ENCODE peak calls at places on chromosomes 7 and 10, in nine cellular contexts. O, Y, T, F, L, E, R, U and S are unnamed samples. For H3K36me3, the result is how much of the 10 kb centered on the place peaks cover.

GRCh38 chr10:56880541-56880940 is 519.5 kb upstream of the ZWINT start:
- DNase-seq in E (no peak), F (no peak), Y (no peak), L (no peak), U (no peak), R (peak), O (no peak), T (no peak), S (no peak)

GRCh38 chr10:110010076-110011069 is 2.6 kb downstream of the ADD3 start:
- DNase-seq in O (no peak), U (no peak), R (no peak), Y (no peak), L (no peak), F (no peak), T (peak), E (no peak), S (no peak)

GRCh38 chr10:6416892-6417512 is 163.1 kb downstream of the PRKCQ start:
- DNase-seq in Y (no peak), U (peak), T (peak), F (no peak), R (no peak), O (no peak), E (no peak), L (no peak), S (no peak)

GRCh38 chr7:26376208-26376917 is 84.7 kb downstream of the SNX10 start:
- DNase-seq in O (peak), F (no peak), Y (no peak), U (no peak), E (no peak), R (peak), T (no peak), L (peak), S (peak)

GRCh38 chr7:149872419-149873073 is 1.2 kb upstream of the ATP6V0E2 start:
- DNase-seq in Y (peak), F (peak), O (peak), U (peak), E (peak), R (peak), L (peak), T (peak), S (peak)

GRCh38 chr10:61136151-61136550 is 192.2 kb upstream of the RHOBTB1 start:
- DNase-seq in U (peak), E (no peak), O (no peak), Y (no peak), R (no peak), T (no peak), L (no peak), F (no peak), S (no peak)

GRCh38 chr10:91798736-91799579 is 732 bp downstream of the TNKS2 start:
- DNase-seq in Y (peak), L (peak), E (no peak), U (peak), F (peak), R (peak), T (peak), O (no peak), S (peak)

GRCh38 chr10:58653139-58653538 is 140.5 kb downstream of the BICC1 start:
- DNase-seq in T (no peak), R (no peak), F (no peak), Y (no peak), L (no peak), E (no peak), U (peak), O (no peak), S (no peak)

GRCh38 chr10:13560597-13560996 is 26.2 kb upstream of the PRPF18 start:
- DNase-seq in R (no peak), L (no peak), Y (no peak), U (peak), E (no peak), T (no peak), F (no peak), O (no peak), S (no peak)

GRCh38 chr10:113736576-113736975 is 14.9 kb upstream of the PLEKHS1 start:
- DNase-seq in Y (no peak), R (no peak), L (no peak), O (no peak), T (no peak), F (no peak), E (no peak), U (no peak), S (no peak)

GRCh38 chr7:20214787-20215669 is 2.2 kb downstream of the MACC1 start:
- DNase-seq in E (no peak), T (peak), Y (no peak), U (peak), R (peak), O (no peak), L (no peak), F (no peak), S (no peak)

GRCh38 chr7:29622335-29623265 is 59.0 kb downstream of the PRR15 start:
- DNase-seq in R (no peak), L (no peak), E (no peak), T (peak), U (peak), O (no peak), Y (peak), F (no peak), S (no peak)

GRCh38 chr7:25625316-25625715 is 397.0 kb upstream of the NPVF start:
- DNase-seq in Y (no peak), T (no peak), U (no peak), E (no peak), L (no peak), F (no peak), R (no peak), O (no peak), S (no peak)

GRCh38 chr10:91975438-91975837 is 51.9 kb downstream of the BTAF1 start:
- DNase-seq in O (no peak), R (no peak), F (no peak), T (no peak), L (no peak), E (no peak), U (no peak), Y (no peak), S (no peak)

GRCh38 chr10:71473671-71474599 is 77.2 kb downstream of the CDH23 start:
- DNase-seq in Y (no peak), E (no peak), L (peak), F (no peak), U (no peak), O (peak), R (no peak), T (no peak), S (no peak)

GRCh38 chr10:30422981-30423654 is 10.9 kb upstream of the MAP3K8 start:
- DNase-seq in T (no peak), U (peak), Y (peak), R (peak), O (no peak), L (no peak), E (peak), F (peak), S (no peak)

GRCh38 chr10:76017733-76018433 is 586.5 kb downstream of the LRMDA start:
- DNase-seq in E (no peak), L (no peak), Y (no peak), O (no peak), T (no peak), F (no peak), R (no peak), U (no peak), S (peak)

GRCh38 chr10:72409167-72409566 is 54.4 kb upstream of the DNAJB12 start:
- DNase-seq in U (no peak), E (no peak), R (no peak), Y (no peak), T (no peak), F (no peak), L (no peak), O (no peak), S (no peak)

GRCh38 chr7:128947854-128948253 is 10.1 kb downstream of the IRF5 start:
- DNase-seq in T (no peak), O (no peak), L (no peak), R (peak), F (no peak), Y (no peak), E (no peak), U (peak), S (no peak)

GRCh38 chr10:124041684-124042445 is 51.5 kb downstream of the CHST15 start:
- DNase-seq in R (no peak), T (no peak), F (no peak), E (no peak), L (no peak), Y (no peak), U (no peak), O (no peak), S (no peak)

GRCh38 chr7:41416208-41416595 is 286.7 kb downstream of the INHBA start:
- DNase-seq in Y (no peak), L (no peak), O (no peak), T (no peak), F (no peak), R (no peak), U (no peak), E (no peak), S (no peak)

GRCh38 chr7:47342646-47343045 is 239.3 kb downstream of the TNS3 start:
- DNase-seq in E (no peak), T (no peak), L (no peak), O (no peak), U (no peak), R (no peak), F (peak), Y (no peak), S (no peak)

GRCh38 chr7:7183061-7183832 is 903 bp downstream of the C1GALT1 start:
- DNase-seq in O (peak), F (peak), T (peak), Y (no peak), U (peak), R (peak), L (peak), E (no peak), S (no peak)

GRCh38 chr7:44394636-44395035 is 69.2 kb upstream of the CAMK2B start:
- DNase-seq in Y (no peak), U (no peak), T (no peak), R (no peak), F (no peak), O (no peak), E (peak), L (no peak), S (no peak)

GRCh38 chr7:82760092-82760491 is 316.5 kb upstream of the CACNA2D1 start:
- DNase-seq in T (no peak), L (no peak), F (no peak), E (no peak), U (peak), Y (no peak), O (no peak), R (no peak), S (no peak)

GRCh38 chr10:130901311-130902165 is 410.0 kb downstream of the TCERG1L start:
- DNase-seq in T (no peak), O (no peak), L (no peak), R (no peak), U (no peak), E (no peak), Y (no peak), F (no peak), S (peak)

GRCh38 chr10:118729641-118730258 is 25.0 kb downstream of the CACUL1 start:
- DNase-seq in L (no peak), E (no peak), O (no peak), T (no peak), Y (no peak), R (no peak), U (no peak), F (no peak), S (no peak)
- H3K27ac ChIP-seq in L (no peak), E (no peak), O (peak), T (peak), Y (no peak), R (peak), U (no peak), F (peak), S (peak)

DNA sequence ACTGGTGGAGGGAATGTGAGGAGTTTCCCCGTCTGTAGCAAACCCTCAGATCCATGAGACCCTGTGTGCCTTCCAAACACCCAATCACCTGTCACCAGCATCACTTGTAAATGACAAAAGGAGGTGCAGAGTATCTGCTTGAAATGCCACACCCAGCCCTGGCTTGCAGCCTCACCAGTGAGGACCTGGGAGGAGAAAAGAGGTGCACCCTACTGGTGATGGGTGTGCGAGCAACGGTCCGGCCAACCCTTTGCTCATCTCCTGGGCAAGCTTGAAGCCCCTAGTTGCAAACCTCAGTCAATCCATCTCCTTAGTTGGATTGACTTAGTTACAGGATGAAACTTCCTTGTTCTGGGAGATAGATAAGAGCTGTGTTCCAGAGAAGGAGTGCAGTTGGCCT is 62.4 kb upstream of the WAPL start:
- DNase-seq in E (no peak), U (peak), Y (no peak), R (no peak), L (peak), F (no peak), T (peak), O (no peak), S (peak)
- TF ChIP-seq CTCF in E (no peak), U (peak), Y (no peak), R (no peak), L (peak), F (no peak), T (peak), O (no peak), S (peak)

GRCh38 chr7:107208046-107208458 is 39.2 kb downstream of the HBP1 start:
- DNase-seq in L (no peak), T (no peak), F (no peak), O (no peak), R (no peak), Y (no peak), E (no peak), U (no peak), S (no peak)

GRCh38 chr7:107206136-107206535 is 37.3 kb downstream of the HBP1 start:
- DNase-seq in U (no peak), Y (no peak), F (no peak), R (no peak), O (no peak), E (no peak), L (no peak), T (no peak), S (no peak)

GRCh38 chr7:107207459-107207858 is 38.7 kb downstream of the HBP1 start:
- DNase-seq in Y (no peak), R (no peak), L (no peak), E (no peak), U (no peak), F (no peak), T (no peak), O (no peak), S (no peak)

GRCh38 chr7:107208563-107208962 is 39.8 kb downstream of the HBP1 start:
- DNase-seq in E (no peak), O (no peak), F (no peak), U (no peak), T (peak), L (no peak), R (no peak), Y (no peak), S (no peak)

DNA sequence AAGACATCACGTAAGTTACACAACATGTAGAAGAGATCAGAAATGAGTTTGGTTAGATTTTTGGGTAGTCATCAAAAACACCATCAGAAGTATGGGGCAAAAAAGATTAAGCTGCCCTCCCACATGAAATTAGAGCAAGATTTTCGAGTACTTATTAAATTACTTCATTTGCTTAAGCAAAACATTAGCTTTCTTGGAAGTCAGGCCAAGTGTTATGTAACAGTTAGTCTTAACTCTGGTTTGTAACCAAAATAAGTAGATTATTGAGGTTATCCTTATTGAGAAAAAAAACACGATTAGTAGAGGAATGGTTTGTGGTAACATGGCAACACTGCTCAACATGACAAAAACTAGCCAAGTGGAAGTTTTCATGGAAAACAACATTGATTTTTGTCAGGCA is 37.9 kb downstream of the HBP1 start:
- DNase-seq in L (no peak), O (no peak), E (no peak), T (no peak), U (no peak), F (no peak), R (no peak), Y (no peak), S (no peak)
- H3K36me3 ChIP-seq in L (under half), O (half or more), E (under half), T (half or more), U (under half), F (under half), R (half or more), Y (half or more), S (under half)

GRCh38 chr10:132746801-132747625 is 38.9 kb downstream of the NKX6-2 start:
- DNase-seq in L (no peak), U (no peak), F (no peak), Y (no peak), R (no peak), O (no peak), T (no peak), E (no peak), S (peak)
- H3K27ac ChIP-seq in L (no peak), U (no peak), F (no peak), Y (no peak), R (no peak), O (no peak), T (no peak), E (no peak), S (peak)

DNA sequence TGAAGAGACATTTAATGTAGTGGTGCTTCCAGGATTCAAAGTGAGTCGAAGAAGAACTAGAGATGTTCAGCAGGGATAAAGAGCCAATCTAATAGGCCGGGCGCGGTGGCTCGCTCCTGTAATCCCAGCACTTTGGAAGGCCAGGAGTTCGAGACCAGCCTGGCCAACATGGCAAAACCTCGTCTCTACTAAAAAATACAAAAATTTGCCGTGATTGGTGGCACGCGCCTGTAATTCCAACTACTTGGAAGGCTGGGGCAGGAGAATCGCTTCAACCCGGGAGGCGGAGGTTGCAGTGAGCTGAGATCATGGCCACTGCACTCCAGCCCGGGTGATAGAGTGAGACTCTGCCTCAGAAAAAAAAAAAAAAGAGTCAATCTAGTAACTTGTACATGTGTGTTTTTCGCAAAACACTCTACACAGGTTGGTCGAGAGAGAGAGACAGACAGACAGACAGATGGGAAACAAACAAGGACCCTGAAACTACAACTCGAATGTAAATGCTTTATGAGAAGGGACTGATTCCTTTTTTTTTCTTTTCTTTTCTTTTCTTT is 775 bp downstream of the ABCB8 start:
- DNase-seq in E (no peak), F (no peak), R (no peak), Y (no peak), T (no peak), O (no peak), L (no peak), U (no peak), S (no peak)
- TF ChIP-seq CTCF in E (no peak), F (no peak), R (no peak), Y (no peak), T (no peak), O (no peak), L (no peak), U (no peak), S (no peak)